ENCODE peak calls at places on chromosomes 2 and 18, in seven cellular contexts. B is neural crest cell; X is progenitor cell of endocrine pancreas; O is activated CD4-positive, alpha-beta T cell treated with anti-CD3 and anti-CD28 coated beads, Interleukin-2, amount 50 U/mL, for 1 hour; V is cortex of kidney; A is stimulated activated naive CD8-positive, alpha-beta T cell treated with anti-CD3 and anti-CD28 coated beads, Interleukin-15, Interleukin-2, amounts not matched to agents 100 U/mL and 50 U/mL, for 24 hours; Z is stimulated activated CD4-positive, alpha-beta T cell treated with anti-CD3 and anti-CD28 coated beads, Interleukin-15, amount 100 ng/mL, for 1 hour. I is an unnamed sample.

GRCh38 chr2:223057545-223057944 is 5.6 kb downstream of the KCNE4 start:
- DNase-seq in B (no peak), X (no peak), O (no peak), V (no peak), A (no peak), Z (no peak), I (no peak)

GRCh38 chr2:137937778-137938177 is 26.5 kb upstream of the HNMT start:
- DNase-seq in B (no peak), X (no peak), O (no peak), V (no peak), A (no peak), Z (no peak), I (no peak)

GRCh38 chr2:170013802-170014551 is 164.0 kb upstream of the MYO3B start:
- DNase-seq in B (no peak), X (no peak), O (no peak), V (no peak), A (no peak), Z (no peak), I (no peak)

GRCh38 chr2:72041638-72042111 is 106.0 kb downstream of the CYP26B1 start:
- DNase-seq in B (no peak), X (no peak), O (no peak), V (no peak), A (no peak), Z (no peak), I (no peak)

GRCh38 chr18:50401888-50402287 is 27.0 kb downstream of the SKA1 start:
- DNase-seq in B (no peak), X (no peak), O (no peak), V (no peak), A (peak; percentile 30), Z (no peak), I (no peak)

GRCh38 chr2:174764281-174765063 is at the start of gene CHRNA1:
- DNase-seq in B (no peak), X (no peak), O (no peak), V (no peak), A (no peak), Z (no peak), I (no peak)

GRCh38 chr2:220619525-220620267 is 952.4 kb downstream of the EPHA4 start:
- DNase-seq in B (no peak), X (no peak), O (no peak), V (no peak), A (no peak), Z (no peak), I (no peak)

GRCh38 chr18:44508474-44508873 is 172.2 kb upstream of the SETBP1 start:
- DNase-seq in B (no peak), X (no peak), O (no peak), V (no peak), A (no peak), Z (no peak), I (no peak)

GRCh38 chr2:51581636-51582267 is 549.8 kb upstream of the NRXN1 start:
- DNase-seq in B (no peak), X (no peak), O (no peak), V (no peak), A (no peak), Z (no peak), I (no peak)

GRCh38 chr18:48072428-48073204 is 142.2 kb upstream of the SMAD2 start:
- DNase-seq in B (no peak), X (no peak), O (no peak), V (no peak), A (no peak), Z (no peak), I (no peak)

GRCh38 chr2:59935005-59935404 is 618.4 kb downstream of the BCL11A start:
- DNase-seq in B (no peak), X (no peak), O (no peak), V (no peak), A (no peak), Z (no peak), I (no peak)

GRCh38 chr2:170685591-170685990 is 29.5 kb upstream of the SP5 start:
- DNase-seq in B (no peak), X (no peak), O (no peak), V (no peak), A (no peak), Z (no peak), I (no peak)

GRCh38 chr2:10174173-10174572 is 51.6 kb downstream of the RRM2 start:
- DNase-seq in B (no peak), X (no peak), O (no peak), V (no peak), A (no peak), Z (no peak), I (no peak)

GRCh38 chr2:150212722-150213171 is 274.7 kb downstream of the RND3 start:
- DNase-seq in B (no peak), X (no peak), O (no peak), V (no peak), A (no peak), Z (no peak), I (no peak)

GRCh38 chr18:79577451-79578395 is 101.9 kb upstream of the CTDP1 start:
- DNase-seq in B (no peak), X (no peak), O (no peak), V (no peak), A (no peak), Z (no peak), I (no peak)

GRCh38 chr18:14933049-14933851 is 185.3 kb downstream of the ANKRD30B start:
- DNase-seq in B (no peak), X (no peak), O (no peak), V (no peak), A (no peak), Z (no peak), I (no peak)

GRCh38 chr2:204984421-204984925 is 439.2 kb downstream of the PARD3B start:
- DNase-seq in B (no peak), X (no peak), O (no peak), V (no peak), A (no peak), Z (no peak), I (no peak)

GRCh38 chr2:47016172-47016913 is 100.7 kb upstream of the MCFD2 start:
- DNase-seq in B (no peak), X (no peak), O (no peak), V (no peak), A (no peak), Z (no peak), I (no peak)

GRCh38 chr2:37378411-37378810 is 34.0 kb downstream of the QPCT start:
- DNase-seq in B (no peak), X (no peak), O (no peak), V (no peak), A (no peak), Z (no peak), I (no peak)